ENCODE peak calls at places on chromosome 18, in ten cellular contexts. One of them, this sample, is unnamed.

GRCh38 chr18:35215026-35215425 is 25.8 kb upstream of the ZNF397 start:
- DNase-seq in HL-60: no peak
- DNase-seq in HCT116: no peak
- DNase-seq in HepG2: no peak
- DNase-seq in esophagus muscularis mucosa: no peak
- DNase-seq in SK-N-SH: no peak
- DNase-seq in K562: no peak
- DNase-seq in transverse colon: no peak
- DNase-seq in GM23338: peak
- DNase-seq in H1: no peak
- DNase-seq in this sample: no peak

GRCh38 chr18:28039078-28039477 is 137.9 kb downstream of the CDH2 start:
- DNase-seq in transverse colon: no peak
- DNase-seq in GM23338: no peak
- DNase-seq in SK-N-SH: no peak
- DNase-seq in HL-60: no peak
- DNase-seq in HepG2: no peak
- DNase-seq in H1: no peak
- DNase-seq in esophagus muscularis mucosa: no peak
- DNase-seq in HCT116: no peak
- DNase-seq in K562: no peak
- DNase-seq in this sample: no peak

GRCh38 chr18:71168576-71169145 is 879.8 kb downstream of the SOCS6 start:
- DNase-seq in transverse colon: no peak
- DNase-seq in HL-60: no peak
- DNase-seq in HepG2: no peak
- DNase-seq in H1: no peak
- DNase-seq in K562: no peak
- DNase-seq in esophagus muscularis mucosa: no peak
- DNase-seq in HCT116: no peak
- DNase-seq in GM23338: no peak
- DNase-seq in SK-N-SH: no peak
- DNase-seq in this sample: no peak

GRCh38 chr18:10047237-10047636 is 133.4 kb downstream of the VAPA start:
- DNase-seq in HepG2: no peak
- DNase-seq in transverse colon: no peak
- DNase-seq in HL-60: no peak
- DNase-seq in GM23338: no peak
- DNase-seq in esophagus muscularis mucosa: no peak
- DNase-seq in H1: no peak
- DNase-seq in HCT116: no peak
- DNase-seq in SK-N-SH: no peak
- DNase-seq in K562: no peak
- DNase-seq in this sample: no peak

GRCh38 chr18:48719988-48720654 is 181.3 kb downstream of the CTIF start:
- DNase-seq in H1: no peak
- DNase-seq in GM23338: no peak
- DNase-seq in esophagus muscularis mucosa: no peak
- DNase-seq in K562: peak
- DNase-seq in HepG2: no peak
- DNase-seq in HL-60: no peak
- DNase-seq in HCT116: no peak
- DNase-seq in SK-N-SH: peak
- DNase-seq in transverse colon: no peak
- DNase-seq in this sample: no peak

GRCh38 chr18:44758821-44759624 is 78.3 kb downstream of the SETBP1 start:
- DNase-seq in transverse colon: peak
- DNase-seq in GM23338: no peak
- DNase-seq in HepG2: no peak
- DNase-seq in SK-N-SH: no peak
- DNase-seq in H1: no peak
- DNase-seq in HL-60: no peak
- DNase-seq in K562: no peak
- DNase-seq in esophagus muscularis mucosa: no peak
- DNase-seq in HCT116: no peak
- DNase-seq in this sample: no peak

GRCh38 chr18:48244530-48244929 is 164.7 kb downstream of the ZBTB7C start:
- DNase-seq in H1: no peak
- DNase-seq in esophagus muscularis mucosa: no peak
- DNase-seq in transverse colon: no peak
- DNase-seq in HCT116: no peak
- DNase-seq in HepG2: no peak
- DNase-seq in SK-N-SH: no peak
- DNase-seq in K562: no peak
- DNase-seq in GM23338: no peak
- DNase-seq in HL-60: no peak
- DNase-seq in this sample: no peak

GRCh38 chr18:26555804-26556553 is 7.6 kb upstream of the KCTD1 start:
- DNase-seq in transverse colon: no peak
- DNase-seq in H1: no peak
- DNase-seq in esophagus muscularis mucosa: no peak
- DNase-seq in HCT116: no peak
- DNase-seq in HL-60: no peak
- DNase-seq in GM23338: no peak
- DNase-seq in SK-N-SH: no peak
- DNase-seq in K562: no peak
- DNase-seq in HepG2: no peak
- DNase-seq in this sample: no peak

GRCh38 chr18:36849288-36850011 is 20.5 kb downstream of the KIAA1328 start:
- DNase-seq in H1: no peak
- DNase-seq in transverse colon: no peak
- DNase-seq in esophagus muscularis mucosa: no peak
- DNase-seq in HL-60: no peak
- DNase-seq in GM23338: no peak
- DNase-seq in K562: no peak
- DNase-seq in SK-N-SH: no peak
- DNase-seq in HepG2: no peak
- DNase-seq in HCT116: no peak
- DNase-seq in this sample: no peak

GRCh38 chr18:36758001-36758400 is 70.8 kb downstream of the TPGS2 start:
- DNase-seq in HL-60: no peak
- DNase-seq in H1: no peak
- DNase-seq in HepG2: no peak
- DNase-seq in HCT116: no peak
- DNase-seq in SK-N-SH: no peak
- DNase-seq in transverse colon: no peak
- DNase-seq in GM23338: no peak
- DNase-seq in K562: no peak
- DNase-seq in esophagus muscularis mucosa: no peak
- DNase-seq in this sample: no peak

GRCh38 chr18:44793186-44793585 is 112.5 kb downstream of the SETBP1 start:
- DNase-seq in SK-N-SH: no peak
- DNase-seq in K562: no peak
- DNase-seq in GM23338: no peak
- DNase-seq in HCT116: no peak
- DNase-seq in H1: no peak
- DNase-seq in HepG2: no peak
- DNase-seq in esophagus muscularis mucosa: no peak
- DNase-seq in HL-60: no peak
- DNase-seq in transverse colon: no peak
- DNase-seq in this sample: no peak

GRCh38 chr18:11947214-11948119 is 33.8 kb upstream of the IMPA2 start:
- DNase-seq in esophagus muscularis mucosa: peak
- DNase-seq in SK-N-SH: no peak
- DNase-seq in HepG2: peak
- DNase-seq in GM23338: peak
- DNase-seq in HCT116: peak
- DNase-seq in H1: peak
- DNase-seq in HL-60: peak
- DNase-seq in transverse colon: peak
- DNase-seq in K562: peak
- DNase-seq in this sample: peak
- H3K4me3 ChIP-seq in esophagus muscularis mucosa: peak
- H3K4me3 ChIP-seq in SK-N-SH: no peak
- H3K4me3 ChIP-seq in HepG2: peak
- H3K4me3 ChIP-seq in GM23338: peak
- H3K4me3 ChIP-seq in HCT116: peak
- H3K4me3 ChIP-seq in H1: peak
- H3K4me3 ChIP-seq in HL-60: peak
- H3K4me3 ChIP-seq in transverse colon: peak
- H3K4me3 ChIP-seq in K562: peak
- H3K4me3 ChIP-seq in this sample: peak

GRCh38 chr18:25350561-25351201 is 1.3 kb downstream of the ZNF521 start:
- DNase-seq in SK-N-SH: peak
- DNase-seq in GM23338: peak
- DNase-seq in esophagus muscularis mucosa: no peak
- DNase-seq in transverse colon: peak
- DNase-seq in HepG2: no peak
- DNase-seq in K562: no peak
- DNase-seq in H1: no peak
- DNase-seq in HL-60: no peak
- DNase-seq in HCT116: no peak
- DNase-seq in this sample: no peak
- TF ChIP-seq POLR2AphosphoS5 in SK-N-SH: no peak
- TF ChIP-seq POLR2AphosphoS5 in GM23338: no peak
- TF ChIP-seq POLR2AphosphoS5 in esophagus muscularis mucosa: peak
- TF ChIP-seq POLR2AphosphoS5 in transverse colon: no peak
- TF ChIP-seq POLR2AphosphoS5 in HepG2: no peak
- TF ChIP-seq POLR2AphosphoS5 in K562: no peak
- TF ChIP-seq POLR2AphosphoS5 in H1: no peak
- TF ChIP-seq POLR2AphosphoS5 in HL-60: no peak
- TF ChIP-seq POLR2AphosphoS5 in HCT116: no peak
- TF ChIP-seq POLR2AphosphoS5 in this sample: no peak

GRCh38 chr18:57833441-57834101 is 30.5 kb upstream of the ATP8B1 start:
- DNase-seq in HL-60: no peak
- DNase-seq in esophagus muscularis mucosa: no peak
- DNase-seq in HepG2: peak
- DNase-seq in SK-N-SH: no peak
- DNase-seq in HCT116: no peak
- DNase-seq in H1: no peak
- DNase-seq in transverse colon: no peak
- DNase-seq in K562: peak
- DNase-seq in GM23338: peak
- DNase-seq in this sample: no peak
- H3K4me3 ChIP-seq in HL-60: no peak
- H3K4me3 ChIP-seq in esophagus muscularis mucosa: no peak
- H3K4me3 ChIP-seq in HepG2: no peak
- H3K4me3 ChIP-seq in SK-N-SH: peak
- H3K4me3 ChIP-seq in HCT116: no peak
- H3K4me3 ChIP-seq in H1: no peak
- H3K4me3 ChIP-seq in transverse colon: no peak
- H3K4me3 ChIP-seq in K562: no peak
- H3K4me3 ChIP-seq in GM23338: no peak
- H3K4me3 ChIP-seq in this sample: no peak

GRCh38 chr18:49842656-49843055 is 29.3 kb upstream of the ACAA2 start:
- DNase-seq in HL-60: no peak
- DNase-seq in GM23338: no peak
- DNase-seq in esophagus muscularis mucosa: no peak
- DNase-seq in SK-N-SH: no peak
- DNase-seq in HepG2: no peak
- DNase-seq in K562: no peak
- DNase-seq in transverse colon: no peak
- DNase-seq in H1: no peak
- DNase-seq in HCT116: no peak
- DNase-seq in this sample: no peak
- TF ChIP-seq POLR2AphosphoS5 in HL-60: no peak
- TF ChIP-seq POLR2AphosphoS5 in GM23338: no peak
- TF ChIP-seq POLR2AphosphoS5 in esophagus muscularis mucosa: no peak
- TF ChIP-seq POLR2AphosphoS5 in SK-N-SH: no peak
- TF ChIP-seq POLR2AphosphoS5 in HepG2: no peak
- TF ChIP-seq POLR2AphosphoS5 in K562: no peak
- TF ChIP-seq POLR2AphosphoS5 in transverse colon: no peak
- TF ChIP-seq POLR2AphosphoS5 in H1: no peak
- TF ChIP-seq POLR2AphosphoS5 in HCT116: no peak
- TF ChIP-seq POLR2AphosphoS5 in this sample: no peak

GRCh38 chr18:3367491-3368091 is 82.4 kb upstream of the TGIF1 start:
- DNase-seq in GM23338: no peak
- DNase-seq in HL-60: no peak
- DNase-seq in K562: no peak
- DNase-seq in esophagus muscularis mucosa: no peak
- DNase-seq in H1: no peak
- DNase-seq in transverse colon: no peak
- DNase-seq in HepG2: no peak
- DNase-seq in HCT116: no peak
- DNase-seq in SK-N-SH: no peak
- DNase-seq in this sample: no peak
- H3K4me3 ChIP-seq in GM23338: no peak
- H3K4me3 ChIP-seq in HL-60: no peak
- H3K4me3 ChIP-seq in K562: no peak
- H3K4me3 ChIP-seq in esophagus muscularis mucosa: no peak
- H3K4me3 ChIP-seq in H1: no peak
- H3K4me3 ChIP-seq in transverse colon: no peak
- H3K4me3 ChIP-seq in HepG2: no peak
- H3K4me3 ChIP-seq in HCT116: no peak
- H3K4me3 ChIP-seq in SK-N-SH: no peak
- H3K4me3 ChIP-seq in this sample: no peak

GRCh38 chr18:676069-676468 is 18.6 kb downstream of the TYMS start:
- DNase-seq in esophagus muscularis mucosa: no peak
- DNase-seq in SK-N-SH: no peak
- DNase-seq in transverse colon: no peak
- DNase-seq in HL-60: no peak
- DNase-seq in HCT116: no peak
- DNase-seq in HepG2: no peak
- DNase-seq in GM23338: no peak
- DNase-seq in K562: no peak
- DNase-seq in H1: no peak
- DNase-seq in this sample: no peak
- TF ChIP-seq POLR2AphosphoS5 in esophagus muscularis mucosa: no peak
- TF ChIP-seq POLR2AphosphoS5 in SK-N-SH: no peak
- TF ChIP-seq POLR2AphosphoS5 in transverse colon: no peak
- TF ChIP-seq POLR2AphosphoS5 in HL-60: peak
- TF ChIP-seq POLR2AphosphoS5 in HCT116: no peak
- TF ChIP-seq POLR2AphosphoS5 in HepG2: no peak
- TF ChIP-seq POLR2AphosphoS5 in GM23338: no peak
- TF ChIP-seq POLR2AphosphoS5 in K562: peak
- TF ChIP-seq POLR2AphosphoS5 in H1: no peak
- TF ChIP-seq POLR2AphosphoS5 in this sample: no peak

DNA sequence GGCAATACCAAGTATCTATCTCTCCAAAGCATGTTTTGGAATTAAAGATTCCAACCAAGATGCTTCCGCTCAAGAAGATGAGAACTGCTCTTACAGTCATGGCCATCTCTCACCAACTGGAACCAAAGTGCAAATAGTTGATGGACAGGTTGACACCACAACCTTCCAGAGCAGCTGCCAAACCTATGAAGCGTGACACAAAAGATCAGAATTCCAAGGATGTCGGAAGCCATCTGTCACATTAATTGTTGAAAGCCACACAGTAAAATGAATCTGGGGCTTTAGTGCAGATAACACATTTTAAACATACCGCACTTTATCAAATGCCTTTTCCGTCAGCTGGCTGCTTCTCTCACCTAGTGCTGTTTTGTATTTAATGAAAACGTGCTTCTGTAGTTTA is 195.7 kb downstream of the CDH20 start:
- DNase-seq in esophagus muscularis mucosa: no peak
- DNase-seq in GM23338: no peak
- DNase-seq in SK-N-SH: no peak
- DNase-seq in H1: no peak
- DNase-seq in transverse colon: no peak
- DNase-seq in HCT116: no peak
- DNase-seq in HL-60: no peak
- DNase-seq in HepG2: no peak
- DNase-seq in K562: no peak
- DNase-seq in this sample: no peak
- H3K4me3 ChIP-seq in esophagus muscularis mucosa: no peak
- H3K4me3 ChIP-seq in GM23338: no peak
- H3K4me3 ChIP-seq in SK-N-SH: no peak
- H3K4me3 ChIP-seq in H1: no peak
- H3K4me3 ChIP-seq in transverse colon: no peak
- H3K4me3 ChIP-seq in HCT116: no peak
- H3K4me3 ChIP-seq in HL-60: no peak
- H3K4me3 ChIP-seq in HepG2: no peak
- H3K4me3 ChIP-seq in K562: no peak
- H3K4me3 ChIP-seq in this sample: no peak